ENCODE peak calls at places on chromosomes 16 and 17, in four cellular contexts. A is WTC11, U is HepG2, H is K562. L is an unnamed sample.

GRCh38 chr16:53753431-53753830 is 49.5 kb downstream of the FTO start:
- DNase-seq in A (no peak), H (no peak), U (no peak), L (no peak)

GRCh38 chr17:72169823-72170222 is 49.0 kb downstream of the SOX9 start:
- DNase-seq in H (no peak), A (no peak), U (no peak), L (no peak)

GRCh38 chr17:39607057-39607850 is 466 bp downstream of the NEUROD2 start:
- DNase-seq in A (peak), H (peak), U (no peak), L (no peak)

GRCh38 chr17:31313982-31314787 is at the start of gene EVI2B:
- DNase-seq in A (no peak), U (no peak), H (no peak), L (no peak)

GRCh38 chr16:69848635-69849545 is 86.8 kb downstream of the WWP2 start:
- DNase-seq in H (no peak), U (no peak), A (no peak), L (no peak)

GRCh38 chr16:84065536-84066132 is 23.0 kb upstream of the SLC38A8 start:
- DNase-seq in A (peak), H (peak), U (peak), L (peak)

GRCh38 chr16:85151603-85152413 is 39.5 kb upstream of the CIBAR2 start:
- DNase-seq in A (no peak), U (no peak), H (peak), L (peak)

GRCh38 chr16:27724491-27724878 is 174.5 kb downstream of the KATNIP start:
- DNase-seq in U (no peak), H (no peak), A (no peak), L (peak)

GRCh38 chr17:12928736-12929135 is 89.1 kb downstream of the ELAC2 start:
- DNase-seq in A (no peak), U (peak), H (no peak), L (no peak)

GRCh38 chr16:20799599-20799998 is 6.7 kb downstream of the ERI2 start:
- DNase-seq in H (no peak), U (peak), A (no peak), L (no peak)

GRCh38 chr16:70692481-70693203 is 6.8 kb upstream of the MTSS2 start:
- DNase-seq in H (no peak), A (no peak), U (peak), L (no peak)

GRCh38 chr16:89020068-89020924 is 43.3 kb upstream of the CBFA2T3 start:
- DNase-seq in U (no peak), A (no peak), H (peak), L (no peak)

GRCh38 chr16:62034236-62035114 is 1.8 kb downstream of the CDH8 start:
- DNase-seq in H (no peak), U (no peak), A (peak), L (no peak)

GRCh38 chr17:64503821-64504768 is 2.0 kb downstream of the DDX5 start:
- DNase-seq in U (no peak), A (no peak), H (no peak), L (no peak)

GRCh38 chr17:7745748-7746470 is 28.4 kb downstream of the DNAH2 start:
- DNase-seq in U (peak), H (no peak), A (no peak), L (no peak)

GRCh38 chr16:12178251-12178990 is 201.9 kb downstream of the SNX29 start:
- DNase-seq in U (no peak), H (no peak), A (no peak), L (no peak)

GRCh38 chr17:77036841-77037381 is 103.9 kb upstream of the SEC14L1 start:
- DNase-seq in U (no peak), H (peak), A (no peak), L (peak)

GRCh38 chr17:4195306-4195705 is 52.3 kb downstream of the CYB5D2 start:
- DNase-seq in U (no peak), H (no peak), A (no peak), L (no peak)

GRCh38 chr16:88911148-88911945 is 44.9 kb upstream of the PABPN1L start:
- DNase-seq in A (no peak), U (no peak), H (no peak), L (peak)

DNA sequence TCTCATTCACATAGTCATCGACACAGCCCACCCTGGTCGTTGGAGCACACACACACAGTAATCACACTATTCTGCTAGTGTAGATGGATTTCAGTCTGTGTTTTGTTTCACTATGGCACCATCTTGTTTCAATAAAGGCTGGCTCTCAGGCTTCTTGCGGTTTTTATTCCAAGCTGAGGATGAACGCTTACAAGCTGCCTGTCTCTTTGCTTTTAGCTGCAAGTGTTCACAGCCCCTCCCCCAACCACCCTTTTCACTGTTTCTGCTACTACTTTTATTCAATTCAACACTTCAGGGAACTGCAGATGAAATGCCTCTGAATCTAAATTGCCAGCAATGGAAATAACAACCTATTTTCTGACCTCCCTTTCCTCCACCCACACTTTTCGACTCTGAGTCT is 140.9 kb upstream of the PMFBP1 start:
- DNase-seq in A (no peak), U (no peak), H (no peak), L (no peak)
- TF ChIP-seq FOXJ3 in A (no peak), U (no peak), H (no peak), L (no peak)

GRCh38 chr16:25798065-25798464 is 106.3 kb downstream of the HS3ST4 start:
- DNase-seq in A (no peak), H (no peak), U (no peak), L (no peak)
- TF ChIP-seq FOXJ3 in A (no peak), H (no peak), U (no peak), L (no peak)

GRCh38 chr17:969767-970387 is 9.7 kb downstream of the NXN start:
- DNase-seq in U (no peak), H (peak), A (no peak), L (peak)
- TF ChIP-seq FOXJ3 in U (no peak), H (no peak), A (no peak), L (no peak)

DNA sequence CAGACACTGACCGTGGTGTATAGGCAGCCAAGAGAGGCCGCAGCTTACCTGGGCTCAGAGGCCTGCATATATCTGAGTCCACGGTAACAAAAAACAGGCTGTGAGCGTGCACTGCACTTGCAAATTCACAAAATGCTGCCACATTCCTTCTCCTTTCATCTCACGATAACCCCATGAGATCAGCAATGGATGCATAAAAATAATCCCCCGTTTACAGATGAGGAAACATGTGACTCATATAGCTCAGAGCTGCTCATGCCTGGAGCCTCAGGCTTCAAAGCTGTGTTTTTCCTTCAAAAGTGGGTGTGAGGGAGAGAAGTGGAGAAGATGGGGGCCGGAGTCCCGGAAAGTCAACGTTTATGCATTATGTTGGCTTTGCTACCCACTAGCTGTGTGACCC is 118.3 kb upstream of the FOXF1 start:
- DNase-seq in A (no peak), U (no peak), H (no peak), L (no peak)
- TF ChIP-seq FOXJ3 in A (no peak), U (no peak), H (no peak), L (no peak)

GRCh38 chr17:2058521-2059124 is 3.7 kb downstream of the HIC1 start:
- DNase-seq in U (no peak), H (no peak), A (peak), L (no peak)
- TF ChIP-seq FOXJ3 in U (no peak), H (no peak), A (no peak), L (no peak)

DNA sequence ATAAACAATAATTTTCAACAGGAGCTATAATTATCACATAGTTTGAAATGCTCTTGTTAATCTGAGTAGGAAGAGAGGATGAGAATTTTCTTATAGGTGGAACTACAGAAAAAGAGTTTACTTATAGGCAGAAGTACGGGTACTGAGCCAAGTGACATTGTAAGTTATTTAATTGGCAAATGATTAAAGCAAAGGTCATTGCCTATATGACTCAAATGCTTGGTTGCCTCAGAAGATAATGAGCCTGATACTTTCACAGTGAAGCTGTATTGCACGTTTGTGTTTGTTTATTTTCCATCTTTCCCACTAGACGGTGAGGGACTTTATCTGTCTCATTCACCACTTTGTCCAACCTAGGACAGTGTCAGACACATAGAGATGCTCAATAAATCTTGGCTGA is 749.3 kb downstream of the MAF start:
- DNase-seq in H (no peak), U (no peak), A (no peak), L (no peak)
- TF ChIP-seq FOXJ3 in H (no peak), U (no peak), A (no peak), L (no peak)

GRCh38 chr16:8167436-8167835 is 422.9 kb downstream of the TMEM114 start:
- DNase-seq in U (no peak), H (no peak), A (no peak), L (no peak)
- TF ChIP-seq FOXJ3 in U (no peak), H (no peak), A (no peak), L (no peak)

DNA sequence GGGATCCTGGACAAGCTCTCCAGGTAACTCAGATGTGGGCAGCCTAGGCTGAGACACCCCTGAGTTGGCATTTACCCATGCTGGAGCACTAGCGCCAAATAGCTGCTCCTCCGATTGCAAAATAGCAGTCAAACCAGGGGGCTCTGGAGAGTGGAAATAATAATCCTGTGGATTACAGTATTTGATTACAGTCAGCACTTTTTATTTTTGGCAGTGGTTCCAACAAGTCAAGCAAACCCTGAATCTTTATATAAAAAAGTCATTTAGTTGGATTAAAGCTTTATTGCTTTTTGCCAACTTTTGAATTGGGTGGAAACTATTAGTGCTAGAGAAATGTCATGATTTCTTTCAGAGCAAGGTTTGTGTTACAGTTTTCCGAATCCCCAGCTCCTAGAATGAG is 99.2 kb upstream of the FAM20A start:
- DNase-seq in A (no peak), U (no peak), H (no peak), L (no peak)
- TF ChIP-seq FOXJ3 in A (no peak), U (no peak), H (no peak), L (no peak)

DNA sequence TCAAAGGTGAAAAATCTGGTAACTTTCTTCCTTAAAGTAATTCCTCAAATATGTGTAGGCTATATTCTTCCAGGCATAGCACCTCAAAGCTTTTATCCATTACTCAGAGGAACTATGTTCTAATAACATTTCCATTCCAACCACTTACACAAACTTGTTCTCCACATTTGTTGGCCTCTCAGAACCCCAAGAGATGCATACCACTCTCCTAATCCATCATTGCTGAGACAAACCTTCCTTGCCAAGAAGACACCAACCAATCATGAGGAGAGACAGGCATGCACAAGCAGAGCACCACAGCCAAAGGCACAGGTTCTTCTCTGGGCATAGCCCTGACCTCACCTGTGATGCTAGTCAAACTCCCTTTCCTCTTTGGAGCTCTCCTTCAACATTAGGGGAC is 20.9 kb downstream of the CDH11 start:
- DNase-seq in U (no peak), A (no peak), H (no peak), L (no peak)
- TF ChIP-seq FOXJ3 in U (no peak), A (no peak), H (no peak), L (no peak)

DNA sequence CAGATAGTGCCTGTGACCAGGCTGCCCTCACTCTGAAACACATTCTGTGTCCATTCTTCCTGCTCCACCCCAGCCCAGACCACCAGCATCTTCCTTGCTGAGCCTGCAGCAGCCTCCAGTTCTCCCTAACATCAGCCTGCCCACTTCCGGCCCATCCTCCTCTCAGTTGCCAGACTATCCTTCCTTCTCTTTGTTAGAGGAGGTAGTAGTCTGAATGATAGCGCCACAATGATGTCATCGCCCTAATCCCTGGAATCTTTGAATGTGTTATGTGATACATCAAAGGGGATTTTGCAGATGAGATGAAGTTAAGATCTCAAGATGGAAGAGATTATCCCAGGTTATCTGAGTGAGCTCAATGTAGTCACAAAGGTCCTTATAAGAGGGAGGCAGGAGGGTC is 3.2 kb upstream of the ZDHHC1 start:
- DNase-seq in U (no peak), A (no peak), H (no peak), L (no peak)
- TF ChIP-seq FOXJ3 in U (no peak), A (no peak), H (no peak), L (no peak)

L was measured in SK-N-SH.